ENCODE peak calls at places on chromosomes 12 and 14, in seven cellular contexts. M is uterus, D is fibroblast of lung, U is prostate gland, B is fibroblast of mammary gland, E is RWPE2, X is cardiac muscle cell. T is an unnamed sample.

GRCh38 chr12:34405286-34406227 is 383.3 kb downstream of the ALG10 start:
- DNase-seq in M (peak; percentile 1), D (no peak), U (peak; percentile 2), B (no peak), E (peak; percentile 29), X (no peak), T (no peak)

GRCh38 chr12:27733791-27734190 is 23.2 kb downstream of the MRPS35 start:
- DNase-seq in M (no peak), D (no peak), U (no peak), B (no peak), E (no peak), X (no peak), T (no peak)

GRCh38 chr14:84579292-84579691 is 950.7 kb upstream of the FLRT2 start:
- DNase-seq in M (no peak), D (no peak), U (no peak), B (peak; percentile 0), E (no peak), X (no peak), T (no peak)

GRCh38 chr14:38419579-38419978 is 163.7 kb upstream of the CLEC14A start:
- DNase-seq in M (no peak), D (peak; percentile 23), U (no peak), B (no peak), E (no peak), X (peak; percentile 31), T (no peak)

GRCh38 chr12:65937181-65937641 is 112.9 kb downstream of the HMGA2 start:
- DNase-seq in M (no peak), D (peak; percentile 38), U (no peak), B (peak; percentile 78), E (no peak), X (no peak), T (no peak)

GRCh38 chr12:132196038-132196872 is 52.0 kb downstream of the NOC4L start:
- DNase-seq in M (no peak), D (no peak), U (no peak), B (peak; percentile 49), E (no peak), X (no peak), T (no peak)

GRCh38 chr14:92397140-92397815 is 74.3 kb downstream of the SLC24A4 start:
- DNase-seq in M (no peak), D (peak; percentile 74), U (no peak), B (peak; percentile 90), E (no peak), X (peak; percentile 21), T (peak; percentile 59)

GRCh38 chr12:132605892-132606291 is 4.5 kb downstream of the LRCOL1 start:
- DNase-seq in M (no peak), D (no peak), U (no peak), B (no peak), E (no peak), X (no peak), T (no peak)

GRCh38 chr12:117972341-117972740 is 3.6 kb upstream of the KSR2 start:
- DNase-seq in M (no peak), D (no peak), U (no peak), B (no peak), E (no peak), X (no peak), T (no peak)

GRCh38 chr12:130374083-130374482 is 36.4 kb downstream of the PIWIL1 start:
- DNase-seq in M (no peak), D (no peak), U (no peak), B (no peak), E (no peak), X (no peak), T (no peak)

GRCh38 chr12:110585231-110585799 is 2.2 kb upstream of the PPTC7 start:
- DNase-seq in M (no peak), D (peak; percentile 49), U (peak; percentile 46), B (peak; percentile 42), E (no peak), X (peak; percentile 57), T (peak; percentile 39)

GRCh38 chr12:95718001-95718400 is 72.6 kb downstream of the NTN4 start:
- DNase-seq in M (no peak), D (no peak), U (peak; percentile 27), B (no peak), E (no peak), X (peak; percentile 16), T (no peak)

GRCh38 chr14:69612014-69612758 is 790 bp downstream of the SUSD6 start:
- DNase-seq in M (peak; percentile 28), D (peak; percentile 29), U (peak; percentile 21), B (peak; percentile 11), E (no peak), X (peak; percentile 28), T (no peak)

GRCh38 chr12:8860165-8860961 is 37.9 kb downstream of the A2ML1 start:
- DNase-seq in M (peak; percentile 23), D (peak; percentile 41), U (peak; percentile 44), B (peak; percentile 66), E (no peak), X (peak; percentile 60), T (peak; percentile 72)

GRCh38 chr14:23431486-23431885 is 4.0 kb downstream of the MYH7 start:
- DNase-seq in M (no peak), D (no peak), U (no peak), B (no peak), E (peak; percentile 53), X (no peak), T (no peak)

DNA sequence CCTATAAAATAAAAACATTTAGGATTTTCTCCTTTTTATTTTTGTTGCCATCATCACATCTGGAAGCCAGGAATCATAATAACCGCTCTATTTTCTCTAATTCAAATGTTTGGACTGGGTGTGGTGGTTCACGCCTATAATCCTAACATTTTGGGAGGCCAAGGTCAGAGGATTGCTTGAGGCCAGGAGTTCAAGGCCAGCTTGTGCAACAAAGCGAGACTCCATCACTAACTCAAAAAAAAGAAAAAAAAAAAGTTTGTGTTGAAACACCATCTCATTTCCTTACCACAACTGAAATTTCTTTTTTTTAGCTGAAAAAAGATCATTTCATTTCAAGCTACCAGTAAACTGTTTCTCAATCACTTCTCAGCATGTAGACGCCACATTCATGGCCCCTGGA is 8.8 kb upstream of the BAZ1A start:
- DNase-seq in M (no peak), D (no peak), U (no peak), B (no peak), E (no peak), X (no peak), T (no peak)
- TF ChIP-seq CTCF in M (no peak), D (no peak), U (no peak), B (no peak), E (no peak), X (no peak), T (no peak)

DNA sequence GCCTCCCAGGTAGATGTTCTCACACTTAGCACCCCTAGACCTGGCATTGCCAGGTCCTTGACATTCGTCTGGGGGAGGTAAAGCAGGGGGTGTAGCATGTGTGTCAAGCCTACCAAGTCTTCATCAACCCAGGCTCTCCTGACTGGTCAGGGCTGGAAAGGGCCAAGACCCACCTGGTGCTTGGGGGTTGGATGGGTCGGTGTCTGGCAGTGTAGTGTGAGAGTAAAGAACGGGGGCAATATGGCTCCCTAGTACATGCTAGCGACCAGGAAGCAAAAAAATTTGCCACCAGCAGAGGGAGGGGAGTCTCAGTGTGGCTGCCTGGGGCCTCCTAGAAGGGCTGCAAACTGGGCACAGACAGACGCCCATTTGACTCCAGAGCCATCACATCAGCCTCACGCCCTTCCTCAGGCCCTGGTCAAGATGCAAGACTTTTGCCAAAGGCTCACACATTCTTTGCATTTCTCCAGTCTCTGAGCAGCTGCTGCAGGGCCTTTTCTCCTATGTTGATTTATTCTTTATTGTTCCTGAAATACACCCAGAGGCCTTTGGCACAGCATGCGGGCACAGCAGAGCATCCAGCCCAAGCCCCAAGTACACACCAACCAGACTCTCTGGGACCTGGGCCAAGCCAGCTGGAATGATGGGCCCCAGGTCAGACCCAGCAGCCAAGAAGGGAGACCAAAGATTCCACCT is 38.3 kb upstream of the PNMA1 start:
- DNase-seq in M (peak; percentile 72), D (peak; percentile 80), U (peak; percentile 92), B (peak; percentile 29), E (peak; percentile 83), X (peak; percentile 75), T (peak; percentile 89)
- H3K4me3 ChIP-seq in M (no peak overlapping the region), D (no peak overlapping the region), U (no peak overlapping the region), B (no peak overlapping the region), E (no peak overlapping the region), X (no peak overlapping the region), T (no peak overlapping the region)

GRCh38 chr14:95915326-95915725 is 38.7 kb downstream of the TUNAR start:
- DNase-seq in M (no peak), D (no peak), U (no peak), B (no peak), E (no peak), X (no peak), T (no peak)
- TF ChIP-seq CTCF in M (no peak), D (no peak), U (no peak), B (no peak), E (no peak), X (no peak), T (no peak)

GRCh38 chr12:26244503-26244902 is 49.1 kb downstream of the SSPN start:
- DNase-seq in M (no peak), D (no peak), U (no peak), B (no peak), E (no peak), X (no peak), T (no peak)

GRCh38 chr12:26242683-26243082 is 47.3 kb downstream of the SSPN start:
- DNase-seq in M (no peak), D (no peak), U (no peak), B (no peak), E (no peak), X (no peak), T (no peak)

GRCh38 chr12:26246483-26247164 is 51.3 kb downstream of the SSPN start:
- DNase-seq in M (no peak), D (no peak), U (no peak), B (no peak), E (peak; percentile 61), X (no peak), T (no peak)

GRCh38 chr12:26247873-26248272 is 52.5 kb downstream of the SSPN start:
- DNase-seq in M (no peak), D (no peak), U (no peak), B (no peak), E (no peak), X (no peak), T (no peak)

DNA sequence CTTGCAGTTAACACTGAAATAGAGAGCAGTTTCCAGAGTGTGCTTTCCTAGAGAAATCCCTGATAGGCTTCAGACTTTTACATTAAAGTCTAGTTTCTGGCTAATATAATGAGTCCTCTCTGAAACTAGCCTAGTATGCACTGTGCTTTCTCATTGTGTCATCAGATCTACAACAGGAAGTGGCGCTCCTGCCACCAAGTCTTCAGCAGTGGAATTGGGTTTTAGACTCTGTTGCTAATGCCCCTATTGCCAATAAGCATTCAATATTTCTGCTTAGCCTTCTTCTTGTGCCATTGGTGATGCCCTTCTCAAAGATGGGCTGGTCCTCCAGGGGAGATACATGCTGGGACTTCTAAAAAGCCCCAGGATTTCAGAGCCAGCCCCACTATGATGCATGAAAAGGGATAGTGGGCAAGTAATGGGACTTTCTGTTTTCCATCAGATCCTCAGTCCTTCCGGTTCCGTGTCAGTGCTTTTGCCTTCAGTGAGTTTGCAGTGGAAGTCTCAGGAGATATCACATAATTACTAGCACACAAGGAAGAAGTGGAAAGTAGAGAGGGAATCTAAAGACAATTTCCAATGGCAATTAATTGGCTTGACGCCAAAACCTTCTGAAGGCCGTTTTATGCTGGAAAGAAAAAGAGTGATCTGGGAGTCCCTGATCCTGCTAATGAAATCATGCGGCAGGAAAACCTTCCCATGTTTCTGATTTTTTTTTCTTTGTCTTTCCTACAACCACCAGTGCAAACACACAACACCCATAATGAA is 50.0 kb downstream of the SSPN start:
- DNase-seq in M (no peak), D (no peak), U (no peak), B (no peak), E (no peak), X (no peak), T (no peak)
- H3K4me3 ChIP-seq in M (no peak overlapping the region), D (no peak overlapping the region), U (no peak overlapping the region), B (no peak overlapping the region), E (no peak overlapping the region), X (no peak overlapping the region), T (no peak overlapping the region)